ENCODE peak calls at places on chromosomes 3 and 15, in seven cellular contexts. One of them, this sample, is unnamed.
A peak's percentile ranks its signal among the peaks of the same experiment; 100 is the strongest.

GRCh38 chr3:52494446-52494845 is 692 bp upstream of the STAB1 start:
- DNase-seq in lower leg skin: no peak
- DNase-seq in uterus: no peak
- DNase-seq in ovary: no peak
- DNase-seq in AG09309: no peak
- DNase-seq in IMR-90: no peak
- DNase-seq in fibroblast of the aortic adventitia: no peak
- DNase-seq in this sample: no peak

GRCh38 chr3:12076666-12077065 is 72.5 kb downstream of the SYN2 start:
- DNase-seq in lower leg skin: no peak
- DNase-seq in uterus: no peak
- DNase-seq in ovary: no peak
- DNase-seq in AG09309: no peak
- DNase-seq in IMR-90: no peak
- DNase-seq in fibroblast of the aortic adventitia: no peak
- DNase-seq in this sample: no peak

GRCh38 chr3:156218353-156218744 is 98.0 kb downstream of the KCNAB1 start:
- DNase-seq in lower leg skin: no peak
- DNase-seq in uterus: no peak
- DNase-seq in ovary: no peak
- DNase-seq in AG09309: no peak
- DNase-seq in IMR-90: peak; percentile 5
- DNase-seq in fibroblast of the aortic adventitia: no peak
- DNase-seq in this sample: no peak

GRCh38 chr3:172203522-172204258 is 164.3 kb downstream of the FNDC3B start:
- DNase-seq in lower leg skin: no peak
- DNase-seq in uterus: no peak
- DNase-seq in ovary: no peak
- DNase-seq in AG09309: no peak
- DNase-seq in IMR-90: no peak
- DNase-seq in fibroblast of the aortic adventitia: peak; percentile 54
- DNase-seq in this sample: no peak

GRCh38 chr3:172716476-172716875 is 5.6 kb upstream of the NCEH1 start:
- DNase-seq in lower leg skin: peak; percentile 43
- DNase-seq in uterus: no peak
- DNase-seq in ovary: no peak
- DNase-seq in AG09309: no peak
- DNase-seq in IMR-90: no peak
- DNase-seq in fibroblast of the aortic adventitia: no peak
- DNase-seq in this sample: peak; percentile 77

GRCh38 chr3:139353920-139354556 is 10.2 kb downstream of the MRPS22 start:
- DNase-seq in lower leg skin: no peak
- DNase-seq in uterus: no peak
- DNase-seq in ovary: no peak
- DNase-seq in AG09309: no peak
- DNase-seq in IMR-90: peak; percentile 71
- DNase-seq in fibroblast of the aortic adventitia: peak; percentile 67
- DNase-seq in this sample: no peak

GRCh38 chr3:184580376-184580775 is 18.8 kb downstream of the EPHB3 start:
- DNase-seq in lower leg skin: no peak
- DNase-seq in uterus: no peak
- DNase-seq in ovary: no peak
- DNase-seq in AG09309: no peak
- DNase-seq in IMR-90: no peak
- DNase-seq in fibroblast of the aortic adventitia: no peak
- DNase-seq in this sample: no peak

GRCh38 chr3:61663728-61664492 is 102.5 kb downstream of the PTPRG start:
- DNase-seq in lower leg skin: no peak
- DNase-seq in uterus: no peak
- DNase-seq in ovary: no peak
- DNase-seq in AG09309: peak; percentile 96
- DNase-seq in IMR-90: peak; percentile 97
- DNase-seq in fibroblast of the aortic adventitia: peak; percentile 99
- DNase-seq in this sample: no peak

GRCh38 chr3:171162986-171163723 is 136.6 kb upstream of the SLC2A2 start:
- DNase-seq in lower leg skin: no peak
- DNase-seq in uterus: no peak
- DNase-seq in ovary: no peak
- DNase-seq in AG09309: no peak
- DNase-seq in IMR-90: no peak
- DNase-seq in fibroblast of the aortic adventitia: no peak
- DNase-seq in this sample: no peak

GRCh38 chr3:82940124-82940523 is 1178.7 kb upstream of the GBE1 start:
- DNase-seq in lower leg skin: no peak
- DNase-seq in uterus: no peak
- DNase-seq in ovary: no peak
- DNase-seq in AG09309: no peak
- DNase-seq in IMR-90: no peak
- DNase-seq in fibroblast of the aortic adventitia: no peak
- DNase-seq in this sample: no peak

GRCh38 chr3:60933828-60934227 is 317.4 kb downstream of the FHIT start:
- DNase-seq in lower leg skin: no peak
- DNase-seq in uterus: no peak
- DNase-seq in ovary: no peak
- DNase-seq in AG09309: no peak
- DNase-seq in IMR-90: no peak
- DNase-seq in fibroblast of the aortic adventitia: no peak
- DNase-seq in this sample: no peak

GRCh38 chr3:185089343-185089742 is 63.5 kb downstream of the C3orf70 start:
- DNase-seq in lower leg skin: no peak
- DNase-seq in uterus: no peak
- DNase-seq in ovary: no peak
- DNase-seq in AG09309: no peak
- DNase-seq in IMR-90: peak; percentile 57
- DNase-seq in fibroblast of the aortic adventitia: no peak
- DNase-seq in this sample: no peak

GRCh38 chr3:105835606-105836005 is 33.2 kb downstream of the CBLB start:
- DNase-seq in lower leg skin: no peak
- DNase-seq in uterus: no peak
- DNase-seq in ovary: no peak
- DNase-seq in AG09309: no peak
- DNase-seq in IMR-90: no peak
- DNase-seq in fibroblast of the aortic adventitia: no peak
- DNase-seq in this sample: no peak

GRCh38 chr15:61501815-61502214 is 272.7 kb upstream of the RORA start:
- DNase-seq in lower leg skin: no peak
- DNase-seq in uterus: no peak
- DNase-seq in ovary: no peak
- DNase-seq in AG09309: no peak
- DNase-seq in IMR-90: no peak
- DNase-seq in fibroblast of the aortic adventitia: no peak
- DNase-seq in this sample: no peak

GRCh38 chr15:45377630-45378148 is 655 bp downstream of the GATM start:
- DNase-seq in lower leg skin: peak; percentile 38
- DNase-seq in uterus: peak; percentile 26
- DNase-seq in ovary: peak; percentile 51
- DNase-seq in AG09309: no peak
- DNase-seq in IMR-90: no peak
- DNase-seq in fibroblast of the aortic adventitia: no peak
- DNase-seq in this sample: no peak

GRCh38 chr15:80375968-80376891 is 28.0 kb upstream of the ARNT2 start:
- DNase-seq in lower leg skin: no peak
- DNase-seq in uterus: no peak
- DNase-seq in ovary: no peak
- DNase-seq in AG09309: no peak
- DNase-seq in IMR-90: no peak
- DNase-seq in fibroblast of the aortic adventitia: no peak
- DNase-seq in this sample: no peak

GRCh38 chr15:56933420-56934210 is 15.2 kb downstream of the TCF12 start:
- DNase-seq in lower leg skin: no peak
- DNase-seq in uterus: no peak
- DNase-seq in ovary: no peak
- DNase-seq in AG09309: no peak
- DNase-seq in IMR-90: no peak
- DNase-seq in fibroblast of the aortic adventitia: no peak
- DNase-seq in this sample: no peak

GRCh38 chr3:14465425-14465824 is 63.0 kb downstream of the SLC6A6 start:
- DNase-seq in lower leg skin: no peak
- DNase-seq in uterus: no peak
- DNase-seq in ovary: no peak
- DNase-seq in AG09309: no peak
- DNase-seq in IMR-90: no peak
- DNase-seq in fibroblast of the aortic adventitia: no peak
- DNase-seq in this sample: no peak

GRCh38 chr3:70049761-70050160 is 50.2 kb downstream of the SAMMSON start:
- DNase-seq in lower leg skin: no peak
- DNase-seq in uterus: no peak
- DNase-seq in ovary: no peak
- DNase-seq in AG09309: no peak
- DNase-seq in IMR-90: peak; percentile 11
- DNase-seq in fibroblast of the aortic adventitia: peak; percentile 9
- DNase-seq in this sample: no peak

GRCh38 chr3:175144368-175144767 is 285.2 kb downstream of the NAALADL2 start:
- DNase-seq in lower leg skin: no peak
- DNase-seq in uterus: no peak
- DNase-seq in ovary: no peak
- DNase-seq in AG09309: no peak
- DNase-seq in IMR-90: no peak
- DNase-seq in fibroblast of the aortic adventitia: no peak
- DNase-seq in this sample: no peak

GRCh38 chr3:155026999-155027591 is 53.0 kb upstream of the MME start:
- DNase-seq in lower leg skin: peak; percentile 15
- DNase-seq in uterus: no peak
- DNase-seq in ovary: no peak
- DNase-seq in AG09309: peak; percentile 59
- DNase-seq in IMR-90: peak; percentile 39
- DNase-seq in fibroblast of the aortic adventitia: peak; percentile 96
- DNase-seq in this sample: no peak

GRCh38 chr3:124229407-124229806 is 237.5 kb upstream of the ROPN1 start:
- DNase-seq in lower leg skin: no peak
- DNase-seq in uterus: no peak
- DNase-seq in ovary: no peak
- DNase-seq in AG09309: no peak
- DNase-seq in IMR-90: no peak
- DNase-seq in fibroblast of the aortic adventitia: no peak
- DNase-seq in this sample: no peak

GRCh38 chr3:75001330-75001729 is 386.9 kb upstream of the CNTN3 start:
- DNase-seq in lower leg skin: no peak
- DNase-seq in uterus: no peak
- DNase-seq in ovary: no peak
- DNase-seq in AG09309: no peak
- DNase-seq in IMR-90: peak; percentile 4
- DNase-seq in fibroblast of the aortic adventitia: peak; percentile 9
- DNase-seq in this sample: no peak

GRCh38 chr3:52197842-52198625 is at the start of gene ALAS1:
- DNase-seq in lower leg skin: peak; percentile 85
- DNase-seq in uterus: peak; percentile 94
- DNase-seq in ovary: peak; percentile 97
- DNase-seq in AG09309: no peak
- DNase-seq in IMR-90: peak; percentile 82
- DNase-seq in fibroblast of the aortic adventitia: peak; percentile 81
- DNase-seq in this sample: peak; percentile 88

GRCh38 chr3:174126990-174127758 is 729.6 kb downstream of the NLGN1 start:
- DNase-seq in lower leg skin: no peak
- DNase-seq in uterus: no peak
- DNase-seq in ovary: no peak
- DNase-seq in AG09309: no peak
- DNase-seq in IMR-90: peak; percentile 25
- DNase-seq in fibroblast of the aortic adventitia: peak; percentile 41
- DNase-seq in this sample: no peak

GRCh38 chr3:34109846-34110245 is 311.4 kb downstream of the PDCD6IP start:
- DNase-seq in lower leg skin: no peak
- DNase-seq in uterus: no peak
- DNase-seq in ovary: no peak
- DNase-seq in AG09309: no peak
- DNase-seq in IMR-90: no peak
- DNase-seq in fibroblast of the aortic adventitia: no peak
- DNase-seq in this sample: no peak

GRCh38 chr3:41716391-41716910 is 245.5 kb downstream of the ULK4 start:
- DNase-seq in lower leg skin: no peak
- DNase-seq in uterus: no peak
- DNase-seq in ovary: no peak
- DNase-seq in AG09309: no peak
- DNase-seq in IMR-90: peak; percentile 37
- DNase-seq in fibroblast of the aortic adventitia: peak; percentile 52
- DNase-seq in this sample: no peak

DNA sequence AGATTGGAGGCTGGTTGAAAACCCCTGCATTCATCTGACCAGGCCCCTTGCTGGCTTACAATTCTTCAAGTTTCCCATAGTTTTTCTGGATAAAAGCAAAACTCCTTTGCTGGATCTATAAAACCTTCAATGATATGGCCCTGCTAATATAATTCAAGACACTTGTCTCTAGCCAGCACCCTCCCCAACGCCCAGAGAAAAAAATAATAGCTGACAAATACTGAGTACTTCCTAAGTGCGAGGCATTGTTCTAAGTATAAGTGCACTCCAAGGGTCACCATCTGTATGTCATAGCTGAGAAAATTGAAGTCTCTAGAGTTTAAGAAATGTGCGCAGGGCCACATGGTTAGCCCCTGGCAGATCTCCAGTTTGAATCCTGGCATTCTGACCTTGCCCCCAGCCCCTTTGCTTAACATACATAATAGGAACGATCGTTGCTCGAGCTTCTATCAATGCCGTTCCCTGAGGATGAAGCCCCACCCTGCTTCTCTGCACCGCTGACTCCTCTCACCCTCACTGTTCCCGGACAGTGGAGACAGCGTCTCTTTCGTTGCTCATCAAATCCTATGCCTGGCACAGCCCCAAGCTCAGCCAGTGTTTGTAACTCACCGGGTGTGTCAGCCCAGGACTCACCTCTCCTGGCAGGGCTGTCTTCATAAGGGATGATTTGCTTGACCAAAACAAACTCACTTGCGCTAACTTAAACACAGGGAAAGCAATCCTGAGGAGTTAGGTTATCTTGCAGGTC is 377.1 kb upstream of the PROK2 start:
- DNase-seq in lower leg skin: no peak
- DNase-seq in uterus: peak; percentile 52
- DNase-seq in ovary: peak; percentile 62
- DNase-seq in AG09309: no peak
- DNase-seq in IMR-90: peak; percentile 51
- DNase-seq in fibroblast of the aortic adventitia: peak; percentile 50
- DNase-seq in this sample: no peak
- TF ChIP-seq CTCF in lower leg skin: no peak
- TF ChIP-seq CTCF in uterus: no peak
- TF ChIP-seq CTCF in ovary: no peak
- TF ChIP-seq CTCF in AG09309: no peak
- TF ChIP-seq CTCF in IMR-90: no peak
- TF ChIP-seq CTCF in fibroblast of the aortic adventitia: no peak
- TF ChIP-seq CTCF in this sample: no peak

GRCh38 chr3:103919327-103919726 is 1447.4 kb upstream of the ALCAM start:
- DNase-seq in lower leg skin: no peak
- DNase-seq in uterus: no peak
- DNase-seq in ovary: no peak
- DNase-seq in AG09309: no peak
- DNase-seq in IMR-90: no peak
- DNase-seq in fibroblast of the aortic adventitia: no peak
- DNase-seq in this sample: no peak
- TF ChIP-seq CTCF in lower leg skin: no peak
- TF ChIP-seq CTCF in uterus: no peak
- TF ChIP-seq CTCF in ovary: no peak
- TF ChIP-seq CTCF in AG09309: no peak
- TF ChIP-seq CTCF in IMR-90: no peak
- TF ChIP-seq CTCF in fibroblast of the aortic adventitia: no peak
- TF ChIP-seq CTCF in this sample: no peak

GRCh38 chr3:137121704-137122314 is 164.0 kb downstream of the IL20RB start:
- DNase-seq in lower leg skin: no peak
- DNase-seq in uterus: no peak
- DNase-seq in ovary: no peak
- DNase-seq in AG09309: peak; percentile 13
- DNase-seq in IMR-90: peak; percentile 44
- DNase-seq in fibroblast of the aortic adventitia: peak; percentile 45
- DNase-seq in this sample: no peak
- TF ChIP-seq CTCF in lower leg skin: no peak
- TF ChIP-seq CTCF in uterus: no peak
- TF ChIP-seq CTCF in ovary: no peak
- TF ChIP-seq CTCF in AG09309: peak; percentile 64
- TF ChIP-seq CTCF in IMR-90: peak; percentile 54
- TF ChIP-seq CTCF in fibroblast of the aortic adventitia: peak; percentile 66
- TF ChIP-seq CTCF in this sample: peak; percentile 31

GRCh38 chr3:68996356-68996995 is 17.0 kb downstream of the EOGT start:
- DNase-seq in lower leg skin: no peak
- DNase-seq in uterus: no peak
- DNase-seq in ovary: no peak
- DNase-seq in AG09309: no peak
- DNase-seq in IMR-90: peak; percentile 84
- DNase-seq in fibroblast of the aortic adventitia: no peak
- DNase-seq in this sample: no peak
- TF ChIP-seq CTCF in lower leg skin: no peak
- TF ChIP-seq CTCF in uterus: no peak
- TF ChIP-seq CTCF in ovary: no peak
- TF ChIP-seq CTCF in AG09309: no peak
- TF ChIP-seq CTCF in IMR-90: no peak
- TF ChIP-seq CTCF in fibroblast of the aortic adventitia: no peak
- TF ChIP-seq CTCF in this sample: no peak

This sample was measured in CD14-positive monocyte.